ENCODE peak calls at places on chromosomes 2 and 18, in eight cellular contexts. C is GM13976; X is activated T-cell treated with anti-CD3 and anti-CD28 coated beads for 1 hour; O is stimulated activated CD8-positive, alpha-beta memory T cell treated with anti-CD3 and anti-CD28 coated beads, Interleukin-15, amount 100 ng/mL, for 24 hours; U is GM04504; T is M059J; A is fibroblast of lung; W is DMS53. B is an unnamed sample.

GRCh38 chr2:11248-11941 is 34.9 kb downstream of the FAM110C start:
- DNase-seq in W (peak; percentile 86), C (no peak), X (peak; percentile 36), O (peak; percentile 40), U (no peak), T (no peak), A (peak; percentile 4), B (no peak)

GRCh38 chr2:186984481-186984880 is 135.5 kb upstream of the ZSWIM2 start:
- DNase-seq in W (peak; percentile 90), C (no peak), A (no peak), X (no peak), T (no peak), O (no peak), U (no peak), B (no peak)

GRCh38 chr2:98464772-98465310 is 20.2 kb downstream of the INPP4A start:
- DNase-seq in C (peak; percentile 62), O (no peak), W (no peak), U (no peak), T (no peak), X (no peak), A (no peak), B (no peak)

GRCh38 chr2:176642074-176642473 is 372.8 kb downstream of the MTX2 start:
- DNase-seq in W (no peak), T (peak; percentile 85), O (no peak), X (no peak), A (peak; percentile 83), U (peak; percentile 34), C (peak; percentile 38), B (no peak)

GRCh38 chr2:43537137-43537536 is 58.7 kb downstream of the THADA start:
- DNase-seq in C (no peak), T (no peak), U (no peak), W (no peak), X (no peak), A (no peak), O (no peak), B (no peak)

GRCh38 chr18:31892936-31893335 is 50.0 kb downstream of the TRAPPC8 start:
- DNase-seq in C (no peak), X (no peak), W (no peak), T (no peak), O (no peak), U (no peak), A (no peak), B (no peak)

GRCh38 chr2:240949791-240950705 is 43.9 kb downstream of the CROCC2 start:
- DNase-seq in U (no peak), O (no peak), X (no peak), T (no peak), A (no peak), C (no peak), W (no peak), B (no peak)

GRCh38 chr2:222922019-222922800 is 61.4 kb downstream of the ACSL3 start:
- DNase-seq in U (no peak), W (no peak), O (no peak), C (no peak), X (no peak), T (no peak), A (no peak), B (peak; percentile 48)

GRCh38 chr2:233061007-233061590 is 957 bp downstream of the INPP5D start:
- DNase-seq in O (no peak), W (no peak), T (no peak), X (no peak), A (no peak), C (peak; percentile 80), U (no peak), B (no peak)

GRCh38 chr2:210502997-210503621 is 26.6 kb upstream of the LANCL1 start:
- DNase-seq in C (peak; percentile 45), T (peak; percentile 39), A (peak; percentile 33), X (peak; percentile 4), O (no peak), U (peak; percentile 15), W (peak; percentile 68), B (peak; percentile 40)

GRCh38 chr2:40332096-40332826 is 119.6 kb downstream of the SLC8A1 start:
- DNase-seq in C (no peak), A (peak; percentile 86), U (no peak), O (no peak), W (no peak), T (peak; percentile 80), X (no peak), B (peak; percentile 19)

B was measured in NCI-H1105 treated with DMSO at 0.1 percent for 48 hours.